ENCODE peak calls at places on chromosomes 13 and 19, in seven cellular contexts. B is caudate nucleus, U is breast epithelium, Q is lung, V is left lung, O is fibroblast of lung, F is stomach. P is an unnamed sample.

GRCh38 chr19:7550987-7551761 is 15.7 kb downstream of the PNPLA6 start:
- DNase-seq in B (peak; percentile 71), U (peak; percentile 76), Q (peak; percentile 88), V (peak; percentile 88), O (peak; percentile 47), F (peak; percentile 85), P (peak; percentile 66)

GRCh38 chr19:41226053-41226873 is 7.2 kb downstream of the AXL start:
- DNase-seq in B (peak; percentile 4), U (peak; percentile 31), Q (peak; percentile 51), V (peak; percentile 90), O (peak; percentile 93), F (peak; percentile 62), P (peak; percentile 94)

GRCh38 chr19:53086949-53087348 is 16.3 kb downstream of the ZNF160 start:
- DNase-seq in B (peak; percentile 2), U (peak; percentile 37), Q (no peak), V (no peak), O (peak; percentile 17), F (no peak), P (no peak)

GRCh38 chr13:111954681-111955411 is 112.1 kb upstream of the SOX1 start:
- DNase-seq in B (no peak), U (no peak), Q (no peak), V (peak; percentile 35), O (no peak), F (peak; percentile 17), P (peak; percentile 9)

GRCh38 chr19:28289294-28290063 is 923.5 kb downstream of the UQCRFS1 start:
- DNase-seq in B (peak; percentile 30), U (no peak), Q (no peak), V (no peak), O (peak; percentile 77), F (no peak), P (no peak)

GRCh38 chr19:19386373-19386869 is 19.1 kb upstream of the GATAD2A start:
- DNase-seq in B (no peak), U (no peak), Q (no peak), V (no peak), O (no peak), F (no peak), P (no peak)

GRCh38 chr13:24203726-24204295 is 43.3 kb downstream of the SPATA13 start:
- DNase-seq in B (no peak), U (no peak), Q (no peak), V (no peak), O (no peak), F (no peak), P (no peak)

GRCh38 chr13:91537376-91537775 is 139.0 kb downstream of the GPC5 start:
- DNase-seq in B (no peak), U (no peak), Q (no peak), V (no peak), O (no peak), F (no peak), P (no peak)

GRCh38 chr19:30920238-30920637 is 429.0 kb downstream of the TSHZ3 start:
- DNase-seq in B (no peak), U (no peak), Q (no peak), V (no peak), O (no peak), F (no peak), P (no peak)

GRCh38 chr13:76991432-76991795 is 467 bp upstream of the CLN5 start:
- DNase-seq in B (peak; percentile 45), U (peak; percentile 46), Q (peak; percentile 44), V (no peak), O (peak; percentile 8), F (peak; percentile 42), P (no peak)

GRCh38 chr13:30869491-30869890 is 36.6 kb upstream of the MEDAG start:
- DNase-seq in B (no peak), U (no peak), Q (no peak), V (no peak), O (peak; percentile 61), F (no peak), P (no peak)

GRCh38 chr13:91123456-91124127 is 223.9 kb upstream of the MIR17HG start:
- DNase-seq in B (no peak), U (no peak), Q (no peak), V (no peak), O (no peak), F (no peak), P (no peak)

GRCh38 chr19:58361900-58362271 is 665 bp downstream of the ZNF497 start:
- DNase-seq in B (no peak), U (peak; percentile 46), Q (peak; percentile 71), V (peak; percentile 84), O (no peak), F (peak; percentile 38), P (peak; percentile 55)

GRCh38 chr13:21466527-21466926 is 7.4 kb upstream of the ZDHHC20 start:
- DNase-seq in B (no peak), U (no peak), Q (no peak), V (no peak), O (no peak), F (peak; percentile 52), P (no peak)

GRCh38 chr13:81393686-81394085 is 1052.8 kb upstream of the SPRY2 start:
- DNase-seq in B (no peak), U (no peak), Q (no peak), V (no peak), O (no peak), F (no peak), P (no peak)

GRCh38 chr19:11578342-11579142 is 1.1 kb upstream of the ACP5 start:
- DNase-seq in B (no peak), U (peak; percentile 32), Q (peak; percentile 72), V (peak; percentile 88), O (no peak), F (peak; percentile 67), P (no peak)

GRCh38 chr13:35621989-35622388 is 145.5 kb upstream of the MAB21L1 start:
- DNase-seq in B (no peak), U (no peak), Q (no peak), V (no peak), O (no peak), F (no peak), P (no peak)

GRCh38 chr19:35996777-35997176 is 1.8 kb downstream of the SDHAF1 start:
- DNase-seq in B (no peak), U (no peak), Q (no peak), V (no peak), O (no peak), F (no peak), P (no peak)

GRCh38 chr13:93922063-93922462 is 557.4 kb downstream of the DCT start:
- DNase-seq in B (no peak), U (no peak), Q (no peak), V (no peak), O (no peak), F (no peak), P (no peak)

DNA sequence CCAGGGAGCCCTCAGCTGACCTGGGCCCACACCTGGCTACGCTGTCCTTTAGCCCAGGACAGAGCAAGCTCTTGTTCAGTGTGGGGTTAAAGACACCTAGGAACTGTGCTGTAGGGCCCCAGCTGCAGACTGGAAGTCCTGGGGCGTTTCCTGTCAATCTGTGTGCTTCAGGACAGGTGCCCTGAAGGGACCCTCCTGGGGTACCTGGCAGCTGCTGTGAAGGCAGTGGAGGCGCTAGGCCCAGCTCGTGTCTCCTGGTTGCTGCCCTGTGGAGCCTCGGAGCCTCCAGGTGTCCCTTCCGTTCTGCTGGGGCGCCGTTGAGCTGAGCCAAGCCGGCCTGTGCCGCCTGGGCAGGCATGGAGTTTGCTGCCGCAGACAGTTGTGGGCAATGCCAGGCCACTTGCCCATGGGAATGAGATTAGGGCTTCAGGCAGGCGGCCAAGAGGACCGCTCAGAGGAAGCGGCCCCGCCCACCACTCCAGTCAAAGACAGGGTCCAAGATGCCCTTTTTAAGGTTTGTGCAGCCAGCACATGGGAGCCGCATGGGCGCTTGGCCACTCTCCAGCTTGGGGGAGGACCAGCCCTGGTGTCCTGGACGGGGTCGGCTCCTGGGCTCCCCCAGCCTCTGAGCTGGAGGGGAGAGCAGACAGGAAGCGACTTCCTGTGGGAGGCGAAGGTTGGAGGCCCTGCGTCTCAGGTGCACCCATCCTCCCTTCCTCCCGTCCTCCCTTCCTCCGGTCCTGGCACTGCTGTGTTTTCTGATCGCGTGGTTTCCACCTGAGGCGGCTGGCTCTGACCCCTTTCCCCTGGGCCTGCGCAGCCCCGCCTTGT is 4.0 kb downstream of the PTBP1 start:
- DNase-seq in B (no peak), U (no peak), Q (peak; percentile 79), V (peak; percentile 85), O (peak; percentile 49), F (peak; percentile 84), P (no peak)
- H3K27ac ChIP-seq in B (peak overlapping the region; percentile 14), U (peak overlapping the region; percentile 85), Q (peak overlapping the region; percentile 78), V (peak overlapping the region; percentile 95), O (peak overlapping the region; percentile 60), F (peak overlapping the region; percentile 100), P (peak overlapping the region; percentile 99)

GRCh38 chr19:45137179-45137761 is 23.5 kb downstream of the NKPD1 start:
- DNase-seq in B (no peak), U (no peak), Q (no peak), V (no peak), O (peak; percentile 41), F (no peak), P (no peak)
- H3K27ac ChIP-seq in B (no peak overlapping the region), U (no peak overlapping the region), Q (no peak overlapping the region), V (no peak overlapping the region), O (no peak overlapping the region), F (peak overlapping the region; percentile 67), P (peak overlapping the region; percentile 65)

DNA sequence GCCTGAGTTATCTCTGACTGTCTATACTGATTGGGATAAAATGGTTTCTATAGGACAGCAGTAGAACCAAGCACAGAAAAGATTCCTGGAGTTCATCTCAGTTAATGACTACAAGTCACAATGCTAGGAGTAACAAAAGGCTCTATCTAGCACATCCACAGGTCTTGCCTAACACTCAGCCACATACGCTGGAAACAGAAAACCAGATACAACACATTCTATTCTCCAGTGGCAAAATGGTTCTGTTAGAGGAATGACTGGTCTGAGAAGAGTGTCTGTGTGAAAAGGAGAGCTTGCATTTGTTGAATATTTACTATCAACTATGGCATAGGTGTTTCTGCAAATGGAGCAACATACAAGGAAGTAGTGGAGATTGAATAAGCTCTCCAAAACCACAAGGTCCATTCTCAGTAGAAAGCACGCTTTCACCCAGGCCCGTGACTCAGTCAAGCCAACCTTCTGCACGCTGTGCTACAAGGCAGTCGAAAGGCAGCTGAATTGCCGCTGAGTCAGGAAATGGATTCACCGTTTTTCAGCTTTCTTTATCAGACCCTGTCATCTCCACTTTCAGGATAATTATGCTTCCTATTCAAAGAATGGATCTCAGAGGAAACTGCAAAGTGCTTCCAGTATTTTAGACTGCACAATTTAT is 761.4 kb downstream of the EFNB2 start:
- DNase-seq in B (no peak), U (no peak), Q (no peak), V (no peak), O (peak; percentile 97), F (no peak), P (no peak)
- H3K27ac ChIP-seq in B (no peak overlapping the region), U (no peak overlapping the region), Q (no peak overlapping the region), V (no peak overlapping the region), O (no peak overlapping the region), F (no peak overlapping the region), P (no peak overlapping the region)

DNA sequence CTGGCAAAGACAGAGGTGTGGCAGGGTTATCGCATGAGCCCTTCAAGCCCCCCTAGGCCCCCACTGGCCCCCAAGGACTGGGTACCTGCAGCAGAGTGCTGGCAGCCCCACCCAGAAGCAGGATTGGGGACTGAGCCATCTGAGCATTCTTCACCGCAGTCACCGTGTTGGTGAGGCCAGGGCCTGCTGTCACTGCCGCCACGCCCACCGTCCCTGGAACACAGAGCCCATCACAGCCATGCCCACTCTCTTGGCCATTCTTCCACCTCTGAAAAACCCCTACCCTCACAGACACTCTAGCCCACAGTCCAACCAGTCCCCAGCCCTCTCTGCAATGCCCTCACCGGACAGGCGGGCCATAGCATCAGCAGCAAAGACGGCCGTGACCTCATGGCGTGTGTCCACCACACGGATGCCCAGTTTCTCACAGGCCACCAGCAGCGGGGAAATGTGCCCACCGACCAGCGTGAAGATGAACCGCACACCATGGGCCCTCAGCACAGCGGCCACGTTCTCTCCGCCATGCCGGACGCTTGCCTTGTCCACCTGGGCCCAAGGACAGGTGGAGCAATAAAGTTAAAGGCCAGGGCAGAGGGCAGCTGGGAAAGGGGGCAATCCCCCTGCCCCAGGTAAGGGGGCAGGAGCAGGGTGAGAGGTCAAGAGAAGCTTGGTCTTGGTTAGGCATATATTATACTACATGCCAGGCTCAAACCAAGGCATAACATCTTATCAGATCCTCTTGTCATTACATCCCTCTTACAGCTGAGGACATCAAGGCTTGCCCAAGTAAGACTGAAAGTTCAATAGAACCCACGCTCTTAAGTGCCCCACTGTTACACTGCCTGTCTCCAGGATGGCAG is 16.1 kb downstream of the SYDE1 start:
- DNase-seq in B (no peak), U (no peak), Q (no peak), V (no peak), O (no peak), F (no peak), P (no peak)
- H3K27ac ChIP-seq in B (peak overlapping the region; percentile 54), U (peak overlapping the region; percentile 99), Q (no peak overlapping the region), V (no peak overlapping the region), O (no peak overlapping the region), F (peak overlapping the region; percentile 94), P (peak overlapping the region; percentile 87)